ENCODE peak calls at places on chromosomes 4 and X, in ten cellular contexts. M is mammary epithelial cell, I is tibial nerve, Q is Caco-2, R is iPS DF 6.9, H is heart right ventricle, V is spleen, O is pancreas, J is cardiac muscle cell, D is psoas muscle. K is an unnamed sample. For H3K9me3, the result is how much of the 10 kb centered on the place peaks cover.

GRCh38 chrX:38212246-38212645 is 8.4 kb downstream of the SRPX start:
- DNase-seq in I (no peak), H (no peak), R (no peak), Q (no peak), O (no peak), V (no peak), J (no peak), M (no peak), D (no peak), K (no peak)

GRCh38 chrX:9942086-9942485 is 25.1 kb upstream of the CLDN34 start:
- DNase-seq in O (no peak), D (no peak), M (no peak), Q (no peak), H (no peak), J (no peak), R (no peak), I (no peak), V (no peak), K (no peak)

GRCh38 chrX:129781134-129782014 is 1.6 kb downstream of the SASH3 start:
- DNase-seq in D (peak), I (no peak), O (no peak), Q (no peak), J (no peak), H (no peak), R (no peak), M (no peak), V (peak), K (no peak)

GRCh38 chr4:108449139-108449538 is 171.2 kb upstream of the RPL34 start:
- DNase-seq in H (no peak), R (no peak), O (no peak), I (no peak), V (no peak), J (no peak), D (no peak), Q (no peak), M (no peak), K (no peak)

GRCh38 chrX:48531359-48531954 is 8.1 kb upstream of the TBC1D25 start:
- DNase-seq in O (no peak), R (no peak), I (no peak), D (no peak), Q (no peak), J (no peak), V (no peak), H (no peak), M (peak), K (peak)

GRCh38 chrX:136147320-136147901 is at the start of gene FHL1:
- DNase-seq in Q (no peak), D (peak), H (peak), R (no peak), O (peak), J (peak), V (peak), I (peak), M (no peak), K (peak)

GRCh38 chr4:113575391-113575790 is 186.1 kb downstream of the CAMK2D start:
- DNase-seq in V (no peak), M (peak), R (no peak), Q (no peak), D (no peak), H (no peak), I (no peak), O (no peak), J (no peak), K (no peak)

GRCh38 chr4:37892641-37893040 is 1.8 kb downstream of the TBC1D1 start:
- DNase-seq in Q (no peak), R (no peak), H (no peak), J (no peak), V (peak), I (no peak), M (no peak), D (no peak), O (no peak), K (no peak)

GRCh38 chrX:83416273-83416672 is 91.8 kb upstream of the POU3F4 start:
- DNase-seq in H (no peak), D (no peak), O (no peak), V (no peak), R (no peak), I (no peak), Q (no peak), J (peak), M (no peak), K (no peak)

GRCh38 chr4:26161030-26161824 is 159.6 kb upstream of the RBPJ start:
- DNase-seq in J (no peak), R (peak), H (no peak), D (no peak), Q (no peak), O (no peak), M (no peak), I (no peak), V (no peak), K (no peak)

GRCh38 chr4:185811509-185812364 is at the start of gene SORBS2:
- DNase-seq in R (no peak), H (peak), I (no peak), Q (peak), V (peak), O (peak), M (peak), D (no peak), J (peak), K (no peak)

GRCh38 chr4:48129307-48130014 is 4.6 kb downstream of the TXK start:
- DNase-seq in H (no peak), M (no peak), J (no peak), O (no peak), I (no peak), D (peak), V (peak), R (no peak), Q (no peak), K (peak)

GRCh38 chr4:60934896-60935295 is 265.2 kb upstream of the ADGRL3 start:
- DNase-seq in O (no peak), H (no peak), V (no peak), D (no peak), Q (peak), J (no peak), M (no peak), I (no peak), R (no peak), K (no peak)

GRCh38 chr4:54231419-54232150 is 2.5 kb downstream of the PDGFRA start:
- DNase-seq in O (peak), I (peak), R (no peak), Q (peak), H (peak), M (no peak), V (no peak), D (peak), J (peak), K (peak)

GRCh38 chrX:46628406-46629371 is 55.1 kb downstream of the CHST7 start:
- DNase-seq in O (no peak), R (no peak), Q (no peak), V (no peak), J (no peak), I (peak), M (no peak), D (peak), H (peak), K (peak)

GRCh38 chrX:46757593-46757992 is 1.3 kb downstream of the SLC9A7 start:
- DNase-seq in V (no peak), Q (no peak), D (no peak), R (no peak), M (peak), J (no peak), O (no peak), I (no peak), H (no peak), K (no peak)

GRCh38 chr4:118941149-118941548 is 52.5 kb downstream of the SYNPO2 start:
- DNase-seq in V (no peak), I (peak), D (no peak), M (no peak), H (peak), Q (no peak), J (no peak), O (no peak), R (no peak), K (no peak)

GRCh38 chr4:77445846-77446245 is 159.8 kb upstream of the CXCL13 start:
- DNase-seq in Q (no peak), D (no peak), R (no peak), I (no peak), V (no peak), M (no peak), H (no peak), O (no peak), J (no peak), K (no peak)

GRCh38 chrX:69876221-69876620 is 173.5 kb downstream of the AWAT2 start:
- DNase-seq in H (no peak), Q (no peak), R (no peak), I (no peak), M (no peak), O (no peak), D (no peak), V (no peak), J (no peak), K (no peak)

GRCh38 chrX:74232859-74233258 is 71.1 kb upstream of the ZCCHC13 start:
- DNase-seq in O (no peak), J (no peak), R (no peak), Q (no peak), D (no peak), I (no peak), V (no peak), H (no peak), M (peak), K (no peak)

GRCh38 chr4:1683371-1683902 is 676 bp downstream of the FAM53A start:
- DNase-seq in V (no peak), I (peak), J (peak), D (peak), R (no peak), H (peak), M (peak), O (peak), Q (peak), K (peak)

GRCh38 chrX:45050558-45050957 is 150.1 kb downstream of the DIPK2B start:
- DNase-seq in D (no peak), H (no peak), R (no peak), Q (no peak), J (no peak), M (no peak), I (no peak), V (no peak), O (no peak), K (no peak)

GRCh38 chr4:101126044-101126443 is 221.3 kb downstream of the PPP3CA start:
- DNase-seq in Q (no peak), D (no peak), V (no peak), J (no peak), H (no peak), M (no peak), O (no peak), R (no peak), I (no peak), K (no peak)

GRCh38 chr4:2686379-2687265 is 69.5 kb downstream of the TNIP2 start:
- DNase-seq in H (no peak), R (no peak), D (no peak), V (no peak), I (no peak), M (peak), O (no peak), Q (no peak), J (no peak), K (no peak)

GRCh38 chr4:118683513-118683912 is 1.7 kb upstream of the METTL14 start:
- DNase-seq in J (no peak), Q (no peak), R (no peak), H (no peak), V (no peak), O (no peak), D (no peak), M (peak), I (no peak), K (no peak)

GRCh38 chr4:108885211-108885610 is 122.4 kb upstream of the ETNPPL start:
- DNase-seq in M (no peak), O (no peak), J (no peak), Q (no peak), I (no peak), V (no peak), R (no peak), D (no peak), H (no peak), K (no peak)

GRCh38 chr4:54482529-54482961 is 175.2 kb upstream of the KIT start:
- DNase-seq in D (no peak), Q (no peak), I (no peak), M (peak), O (no peak), J (no peak), R (no peak), H (no peak), V (no peak), K (peak)

GRCh38 chrX:139026406-139027200 is 315.1 kb upstream of the FGF13 start:
- DNase-seq in I (no peak), D (no peak), J (no peak), O (no peak), H (no peak), M (peak), V (no peak), R (no peak), Q (no peak), K (peak)

GRCh38 chr4:2451036-2451520 is 17.8 kb upstream of the RNF4 start:
- DNase-seq in J (no peak), D (peak), V (no peak), Q (no peak), R (no peak), I (no peak), M (no peak), O (peak), H (no peak), K (no peak)

GRCh38 chr4:2938906-2939305 is 24.3 kb downstream of the NOP14 start:
- DNase-seq in H (no peak), M (no peak), J (no peak), D (peak), I (no peak), V (peak), R (no peak), O (peak), Q (no peak), K (no peak)

GRCh38 chr4:150584198-150584593 is 2.2 kb downstream of the MAB21L2 start:
- DNase-seq in Q (no peak), R (no peak), D (no peak), M (no peak), O (no peak), V (no peak), I (no peak), H (no peak), J (no peak), K (no peak)

GRCh38 chr4:120692964-120693363 is 229.6 kb downstream of the PRDM5 start:
- DNase-seq in O (no peak), I (no peak), R (no peak), H (no peak), J (no peak), M (peak), Q (peak), V (no peak), D (no peak), K (peak)

GRCh38 chr4:118790544-118790943 is 45.4 kb downstream of the SEC24D start:
- DNase-seq in J (no peak), R (no peak), O (no peak), Q (no peak), I (no peak), V (no peak), H (no peak), D (no peak), M (no peak), K (no peak)

GRCh38 chr4:155888171-155888570 is 15.3 kb upstream of the TDO2 start:
- DNase-seq in M (no peak), O (no peak), I (no peak), V (no peak), R (no peak), J (no peak), D (no peak), H (no peak), Q (no peak), K (no peak)

GRCh38 chr4:80417019-80417418 is 81.5 kb downstream of the CFAP299 start:
- DNase-seq in I (no peak), J (no peak), R (no peak), O (no peak), D (no peak), M (no peak), V (no peak), H (no peak), Q (no peak), K (no peak)

GRCh38 chr4:89109841-89110540 is 1.3 kb upstream of the TIGD2 start:
- DNase-seq in H (no peak), D (no peak), R (no peak), O (no peak), M (no peak), I (no peak), J (peak), Q (no peak), V (peak), K (no peak)

DNA sequence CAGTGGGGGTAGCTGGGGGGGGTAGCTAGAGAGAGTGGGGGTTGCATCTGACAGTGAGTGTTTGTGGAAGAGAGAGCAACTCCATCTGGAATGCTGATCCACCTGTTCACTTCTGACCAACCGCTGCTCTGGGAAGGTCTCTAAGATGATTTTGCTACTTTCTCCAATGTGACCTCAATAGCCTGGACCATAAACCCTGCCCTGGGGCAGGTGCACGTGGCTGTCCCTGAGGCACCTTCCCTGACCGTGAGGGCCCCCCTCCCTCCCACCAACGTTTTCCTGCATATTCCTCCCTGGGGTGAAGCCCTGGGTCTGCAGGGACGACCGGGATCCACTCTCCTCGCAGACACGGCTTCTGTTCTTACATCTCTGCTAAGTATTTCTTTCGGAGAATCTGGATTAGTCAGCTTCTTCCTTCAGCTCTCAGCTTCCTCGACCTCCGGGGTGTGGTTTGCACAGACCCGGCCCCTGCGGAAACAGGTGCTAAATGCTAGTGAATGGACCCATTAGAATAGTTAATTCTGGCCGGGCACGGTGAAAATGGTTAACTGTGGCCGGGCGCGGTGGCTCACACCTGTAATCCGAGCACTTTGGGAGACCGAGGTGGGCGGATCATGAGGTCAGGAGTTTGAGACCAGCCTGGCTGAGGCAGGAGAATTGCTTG is 21.4 kb upstream of the PLCXD1 start:
- DNase-seq in O (no peak), V (peak), D (peak), M (no peak), Q (peak), I (no peak), J (no peak), R (no peak), H (no peak), K (no peak)
- H3K9me3 ChIP-seq in O (under half), V (under half), D (under half), M (under half), Q (under half), I (under half), J (under half), R (under half), H (under half), K (under half)

DNA sequence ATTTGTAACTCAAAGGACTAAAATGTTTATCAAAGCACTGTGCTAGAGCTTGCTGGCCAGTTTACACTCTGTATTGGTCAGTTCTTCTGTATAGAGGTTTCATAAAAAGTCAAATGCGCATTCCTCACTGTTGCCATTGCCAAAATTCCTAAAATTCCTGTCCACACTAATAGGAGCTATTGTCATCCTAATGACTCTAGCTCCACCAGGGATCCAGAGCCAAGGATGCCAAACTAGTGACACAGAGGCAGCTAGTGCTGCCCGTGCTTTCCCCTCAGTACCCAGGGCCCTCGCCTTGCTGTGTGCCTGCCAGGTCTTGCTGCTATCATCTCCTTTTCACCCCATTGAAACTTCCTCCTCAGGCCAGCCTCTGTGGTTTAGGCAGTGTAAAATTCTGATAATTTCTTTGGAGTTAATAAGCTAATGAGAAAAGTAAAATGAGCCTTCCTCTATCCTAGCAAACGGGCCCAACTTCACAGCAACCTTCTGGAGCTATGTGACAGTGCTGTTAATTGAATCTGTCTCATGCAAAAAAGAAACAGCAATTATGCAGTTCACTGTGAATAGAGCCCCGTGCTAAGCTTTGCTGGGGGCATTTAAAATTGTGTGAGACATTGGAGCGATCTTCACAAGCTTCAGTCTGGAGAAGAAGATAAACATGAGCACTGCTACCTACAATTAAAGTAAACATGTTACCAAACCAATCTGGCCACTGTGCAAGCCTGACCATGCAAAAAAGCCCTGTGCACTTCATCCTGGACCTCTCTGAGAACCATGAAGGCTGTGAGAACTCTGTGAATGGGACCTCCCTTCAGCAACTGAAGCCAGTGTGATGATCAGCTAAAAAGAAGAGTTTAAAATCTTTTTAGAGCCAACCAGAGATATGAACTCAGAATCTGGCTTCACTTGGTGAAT is 43.1 kb upstream of the FGF2 start:
- DNase-seq in H (peak), D (peak), M (peak), Q (peak), I (no peak), R (peak), J (peak), V (no peak), O (no peak), K (peak)
- H3K4me3 ChIP-seq in H (no peak), D (no peak), M (no peak), Q (no peak), I (no peak), R (no peak), J (no peak), V (no peak), O (no peak), K (no peak)

GRCh38 chrX:39301041-39301440 is 499.8 kb downstream of the MID1IP1 start:
- DNase-seq in I (no peak), V (no peak), H (no peak), R (no peak), M (no peak), J (no peak), O (no peak), D (no peak), Q (no peak), K (no peak)
- H3K9me3 ChIP-seq in I (under half), V (under half), H (under half), R (under half), M (under half), J (under half), O (under half), D (under half), Q (under half), K (under half)

GRCh38 chr4:78556655-78557054 is 5.1 kb downstream of the ANXA3 start:
- DNase-seq in H (no peak), M (peak), D (no peak), O (no peak), V (no peak), J (no peak), I (no peak), Q (no peak), R (no peak), K (no peak)

GRCh38 chr4:78553526-78554060 is 2.0 kb downstream of the ANXA3 start:
- DNase-seq in I (no peak), D (no peak), M (no peak), J (no peak), R (no peak), V (no peak), O (no peak), H (peak), Q (no peak), K (no peak)

GRCh38 chr4:78552398-78553396 is 1.1 kb downstream of the ANXA3 start:
- DNase-seq in Q (peak), R (peak), V (no peak), M (peak), H (no peak), O (no peak), D (no peak), J (peak), I (no peak), K (no peak)

GRCh38 chr4:78551420-78552351 is at the start of gene ANXA3:
- DNase-seq in R (no peak), Q (peak), V (peak), J (peak), O (peak), I (no peak), D (peak), M (peak), H (peak), K (no peak)
- H3K4me3 ChIP-seq in R (peak), Q (peak), V (peak), J (peak), O (peak), I (peak), D (peak), M (peak), H (peak), K (peak)

GRCh38 chr4:138577145-138577544 is 335.0 kb upstream of the SLC7A11 start:
- DNase-seq in I (no peak), H (no peak), D (no peak), R (no peak), J (no peak), O (no peak), M (no peak), V (no peak), Q (no peak), K (no peak)

GRCh38 chr4:138573246-138573645 is 331.1 kb upstream of the SLC7A11 start:
- DNase-seq in J (no peak), D (no peak), R (no peak), V (no peak), M (no peak), O (no peak), H (no peak), I (no peak), Q (no peak), K (no peak)

GRCh38 chr4:138576684-138577083 is 334.5 kb upstream of the SLC7A11 start:
- DNase-seq in J (peak), H (no peak), M (peak), D (no peak), R (peak), I (no peak), O (no peak), Q (no peak), V (no peak), K (no peak)

GRCh38 chr4:138579146-138579545 is 337.0 kb upstream of the SLC7A11 start:
- DNase-seq in M (no peak), D (no peak), Q (no peak), R (no peak), H (no peak), I (no peak), J (no peak), V (no peak), O (no peak), K (no peak)
- H3K9me3 ChIP-seq in M (under half), D (under half), Q (under half), R (under half), H (under half), I (under half), J (under half), V (half or more), O (under half), K (under half)

GRCh38 chr4:680091-680490 is 5.7 kb downstream of the MYL5 start:
- DNase-seq in H (no peak), I (no peak), D (peak), V (peak), Q (no peak), R (no peak), O (no peak), J (no peak), M (no peak), K (no peak)
- H3K4me3 ChIP-seq in H (no peak), I (no peak), D (peak), V (no peak), Q (no peak), R (no peak), O (no peak), J (no peak), M (no peak), K (no peak)

GRCh38 chr4:129059028-129059427 is 34.3 kb downstream of the SCLT1 start:
- DNase-seq in J (no peak), V (no peak), R (no peak), Q (no peak), M (no peak), O (no peak), H (no peak), D (no peak), I (no peak), K (no peak)
- H3K9me3 ChIP-seq in J (under half), V (half or more), R (under half), Q (under half), M (under half), O (under half), H (half or more), D (half or more), I (under half), K (under half)